ENCODE peak calls at places on chromosomes 16 and 17, in four cellular contexts. L is HFF-Myc, T is A549, I is activated B cell treated with CpG ODN at 0.5 μM for 24 hours. A is an unnamed sample.

GRCh38 chr17:16283705-16284104 is 66.7 kb downstream of the PIGL start:
- DNase-seq in I (no peak), T (no peak), L (no peak), A (no peak)

GRCh38 chr16:64280317-64280716 is 841.5 kb downstream of the CDH11 start:
- DNase-seq in I (no peak), T (no peak), L (no peak), A (no peak)

GRCh38 chr16:15536813-15537212 is 102.4 kb downstream of the BMERB1 start:
- DNase-seq in T (no peak), I (no peak), L (no peak), A (no peak)

GRCh38 chr16:83113317-83113716 is 486.5 kb downstream of the CDH13 start:
- DNase-seq in T (peak), L (no peak), I (no peak), A (no peak)

GRCh38 chr17:41666708-41667279 is 21.9 kb upstream of the EIF1 start:
- DNase-seq in T (peak), L (no peak), I (peak), A (peak)

GRCh38 chr16:79605999-79606398 is 5.5 kb upstream of the MAF start:
- DNase-seq in T (peak), I (no peak), L (no peak), A (no peak)

GRCh38 chr17:5508855-5509254 is 22.5 kb downstream of the MIS12 start:
- DNase-seq in L (no peak), T (no peak), I (no peak), A (no peak)

GRCh38 chr17:40779181-40779909 is 3.0 kb downstream of the KRT27 start:
- DNase-seq in I (no peak), L (no peak), T (peak), A (no peak)

GRCh38 chr16:80105160-80105559 is 435.6 kb upstream of the DYNLRB2 start:
- DNase-seq in T (no peak), I (no peak), L (no peak), A (no peak)

GRCh38 chr16:85545227-85545818 is 67.8 kb upstream of the GSE1 start:
- DNase-seq in T (no peak), L (no peak), I (no peak), A (no peak)

GRCh38 chr17:82249896-82250581 is 21.2 kb downstream of the SLC16A3 start:
- DNase-seq in L (no peak), I (no peak), T (no peak), A (no peak)

GRCh38 chr17:10516638-10517037 is 1.7 kb downstream of the MYH1 start:
- DNase-seq in I (no peak), T (no peak), L (no peak), A (no peak)

GRCh38 chr17:64186171-64187092 is 56.5 kb upstream of the ERN1 start:
- DNase-seq in T (no peak), L (no peak), I (no peak), A (no peak)

GRCh38 chr17:69592692-69593350 is 178.3 kb downstream of the MAP2K6 start:
- DNase-seq in I (no peak), L (no peak), T (no peak), A (no peak)

GRCh38 chr17:48131216-48131824 is 23.8 kb downstream of the SNX11 start:
- DNase-seq in T (peak), L (no peak), I (no peak), A (peak)

GRCh38 chr16:58381661-58382060 is 10.6 kb upstream of the GINS3 start:
- DNase-seq in I (no peak), T (no peak), L (no peak), A (no peak)

GRCh38 chr17:64661981-64662773 is at the start of gene SMURF2:
- DNase-seq in L (no peak), I (peak), T (peak), A (peak)

GRCh38 chr16:29645699-29646187 is 17.3 kb upstream of the SPN start:
- DNase-seq in I (no peak), L (no peak), T (no peak), A (no peak)

GRCh38 chr16:89841275-89841674 is 13.0 kb downstream of the SPIRE2 start:
- DNase-seq in T (no peak), I (peak), L (no peak), A (no peak)

GRCh38 chr17:75086496-75087181 is 1.1 kb upstream of the SLC16A5 start:
- DNase-seq in T (no peak), I (no peak), L (no peak), A (no peak)

GRCh38 chr17:75087558-75088453 is at the start of gene SLC16A5:
- DNase-seq in L (peak), I (peak), T (peak), A (peak)

GRCh38 chr17:75088902-75089417 is 1.2 kb downstream of the SLC16A5 start:
- DNase-seq in T (peak), L (no peak), I (no peak), A (no peak)

GRCh38 chr17:75087182-75087557 is 584 bp upstream of the SLC16A5 start:
- DNase-seq in L (no peak), T (no peak), I (no peak), A (no peak)

GRCh38 chr17:75088465-75088895 is 726 bp downstream of the SLC16A5 start:
- DNase-seq in L (no peak), T (no peak), I (no peak), A (no peak)
- TF ChIP-seq CTCF in L (no peak), T (no peak), I (no peak), A (no peak)

GRCh38 chr16:52863000-52863399 is 189.7 kb downstream of the CHD9NB start:
- DNase-seq in L (no peak), T (no peak), I (no peak), A (no peak)

GRCh38 chr16:52861614-52862022 is 191.1 kb downstream of the CHD9NB start:
- DNase-seq in L (no peak), I (no peak), T (no peak), A (no peak)
- TF ChIP-seq CTCF in L (no peak), I (no peak), T (peak), A (peak)

DNA sequence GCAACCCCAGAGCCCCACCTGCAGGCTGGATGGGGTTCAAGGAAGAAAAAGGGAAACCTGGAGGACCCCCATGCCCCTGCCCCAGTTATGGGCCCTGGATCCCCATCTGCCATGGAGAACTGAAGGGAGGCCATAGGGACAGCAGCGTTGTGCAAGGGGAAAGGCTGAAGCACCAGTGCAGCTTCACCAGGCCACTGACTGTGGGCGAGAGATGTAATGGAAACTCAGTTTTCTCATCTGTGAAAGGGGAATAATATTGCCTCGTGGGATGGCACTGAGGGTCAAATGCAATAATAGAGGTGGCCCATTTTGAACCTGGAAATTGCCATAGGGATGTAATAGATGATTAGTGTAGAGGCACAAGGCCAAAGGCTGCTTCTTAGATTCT is 9.9 kb upstream of the TSPOAP1 start:
- DNase-seq in I (no peak), T (no peak), L (no peak), A (no peak)
- TF ChIP-seq CTCF in I (no peak), T (no peak), L (no peak), A (no peak)

DNA sequence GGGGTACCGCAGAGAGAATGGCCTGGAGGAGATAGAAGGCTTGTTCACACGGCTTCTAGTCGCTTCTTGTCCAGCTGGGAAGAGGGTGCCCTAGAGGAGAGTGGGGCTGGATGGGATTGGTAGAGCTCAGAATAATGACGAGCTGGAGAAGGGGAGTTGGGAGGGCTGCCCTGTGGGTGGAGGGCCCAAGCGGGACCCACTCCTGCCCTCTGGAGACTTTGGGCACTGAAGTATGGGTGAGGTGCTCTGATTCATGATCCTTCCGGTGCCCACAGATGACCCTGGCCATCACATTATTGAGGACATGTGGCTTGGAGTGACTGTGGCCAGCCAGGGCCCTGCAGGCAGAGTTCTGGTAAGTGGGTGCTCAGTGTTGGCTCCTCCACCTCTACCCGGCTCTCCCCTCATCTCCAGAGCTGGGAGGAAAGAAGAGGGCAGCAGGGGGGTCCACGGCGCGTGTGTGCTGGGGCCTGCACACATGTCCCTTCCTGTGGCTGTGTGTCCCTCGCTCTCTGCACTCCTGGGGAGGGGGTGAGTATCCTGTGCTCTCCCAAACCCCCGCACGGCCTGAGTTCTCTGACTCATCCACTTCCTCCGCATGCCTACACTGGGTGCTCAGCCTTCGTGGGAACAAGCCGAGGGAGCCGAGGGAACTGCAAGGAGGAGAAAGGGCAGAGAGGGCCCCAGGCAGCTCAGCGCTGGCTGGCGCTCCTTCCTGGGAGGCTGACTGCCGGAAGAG is 8.5 kb downstream of the ITGA3 start:
- DNase-seq in T (peak), I (no peak), L (peak), A (peak)
- TF ChIP-seq CTCF in T (no peak), I (no peak), L (no peak), A (no peak)